ENCODE peak calls at places on chromosomes 13 and 19, in four cellular contexts. E, X, R and Z are unnamed samples.

GRCh38 chr19:4455742-4456565 is 1.6 kb downstream of the UBXN6 start:
- DNase-seq in E (peak; percentile 48), X (no peak), R (peak; percentile 78), Z (peak; percentile 27)

GRCh38 chr19:13758795-13759194 is 5.5 kb upstream of the MRI1 start:
- DNase-seq in E (no peak), X (no peak), R (no peak), Z (no peak)

GRCh38 chr13:76903544-76904162 is 17.4 kb upstream of the KCTD12 start:
- DNase-seq in E (peak; percentile 81), X (no peak), R (peak; percentile 85), Z (no peak)

GRCh38 chr19:46787331-46788100 is 878 bp downstream of the SLC1A5 start:
- DNase-seq in E (peak; percentile 74), X (no peak), R (peak; percentile 74), Z (peak; percentile 82)

GRCh38 chr19:50815443-50815842 is 8.1 kb downstream of the KLK1 start:
- DNase-seq in E (no peak), X (no peak), R (no peak), Z (no peak)

GRCh38 chr19:1691589-1692290 is 39.3 kb upstream of the TCF3 start:
- DNase-seq in E (no peak), X (no peak), R (no peak), Z (no peak)

GRCh38 chr13:76656056-76656455 is 230.1 kb downstream of the KCTD12 start:
- DNase-seq in E (no peak), X (no peak), R (no peak), Z (no peak)

GRCh38 chr19:50221087-50221486 is 17.7 kb downstream of the MYH14 start:
- DNase-seq in E (no peak), X (no peak), R (no peak), Z (no peak)

GRCh38 chr19:6519289-6519688 is 11.5 kb upstream of the TNFSF9 start:
- DNase-seq in E (no peak), X (no peak), R (peak; percentile 74), Z (no peak)

GRCh38 chr13:113098163-113098732 is 7.3 kb upstream of the F7 start:
- DNase-seq in E (no peak), X (no peak), R (peak; percentile 37), Z (no peak)

GRCh38 chr13:75217949-75218348 is 264.0 kb downstream of the TBC1D4 start:
- DNase-seq in E (peak; percentile 35), X (no peak), R (peak; percentile 28), Z (no peak)

GRCh38 chr19:16782719-16783118 is 46.5 kb upstream of the SIN3B start:
- DNase-seq in E (no peak), X (no peak), R (no peak), Z (no peak)

GRCh38 chr19:3365447-3366103 is 808 bp upstream of the NFIC start:
- DNase-seq in E (no peak), X (no peak), R (no peak), Z (peak; percentile 63)

GRCh38 chr19:3908266-3909054 is 24.4 kb upstream of the NMRK2 start:
- DNase-seq in E (no peak), X (no peak), R (no peak), Z (no peak)

GRCh38 chr19:18788782-18789421 is 2.2 kb downstream of the COMP start:
- DNase-seq in E (no peak), X (no peak), R (no peak), Z (no peak)

GRCh38 chr19:18789883-18790565 is 1.1 kb downstream of the COMP start:
- DNase-seq in E (peak; percentile 87), X (no peak), R (no peak), Z (peak; percentile 65)

GRCh38 chr19:18791315-18791678 is 192 bp upstream of the COMP start:
- DNase-seq in E (no peak), X (no peak), R (no peak), Z (no peak)

GRCh38 chr19:18790566-18791314 is at the start of gene COMP:
- DNase-seq in E (peak; percentile 45), X (no peak), R (no peak), Z (no peak)

DNA sequence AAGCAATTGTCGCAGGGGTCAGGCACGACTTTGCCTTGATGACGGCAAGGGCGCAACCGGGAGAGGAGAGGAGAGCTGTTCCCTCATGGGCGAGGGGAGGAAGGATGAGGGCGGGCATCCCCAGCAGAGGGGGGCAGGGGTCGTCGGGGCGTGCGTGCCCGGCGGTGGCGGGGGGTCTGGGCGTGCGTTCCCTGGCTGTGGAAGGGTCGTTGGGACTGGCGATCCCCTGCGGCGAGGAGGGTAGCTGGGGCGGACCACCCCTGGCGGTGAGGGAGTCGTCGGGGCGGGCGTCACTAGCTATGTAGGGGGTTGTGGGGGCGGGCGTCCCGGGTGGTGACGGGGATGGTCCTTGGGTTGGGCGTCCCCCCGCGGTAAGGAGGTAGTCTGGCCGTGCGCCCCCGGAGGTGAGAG is 1.7 kb downstream of the COMP start:
- DNase-seq in E (no peak), X (no peak), R (no peak), Z (no peak)
- H3K9me3 ChIP-seq in E (no peaks in the 10 kb centered on the region), X (no peaks in the 10 kb centered on the region), R (no peaks in the 10 kb centered on the region), Z (no peaks in the 10 kb centered on the region)

GRCh38 chr13:114319441-114319871 is 5.2 kb downstream of the CHAMP1 start:
- DNase-seq in E (no peak), X (no peak), R (peak; percentile 73), Z (peak; percentile 56)
- H3K4me3 ChIP-seq in E (no peak overlapping the region), X (no peak overlapping the region), R (no peak overlapping the region), Z (no peak overlapping the region)

DNA sequence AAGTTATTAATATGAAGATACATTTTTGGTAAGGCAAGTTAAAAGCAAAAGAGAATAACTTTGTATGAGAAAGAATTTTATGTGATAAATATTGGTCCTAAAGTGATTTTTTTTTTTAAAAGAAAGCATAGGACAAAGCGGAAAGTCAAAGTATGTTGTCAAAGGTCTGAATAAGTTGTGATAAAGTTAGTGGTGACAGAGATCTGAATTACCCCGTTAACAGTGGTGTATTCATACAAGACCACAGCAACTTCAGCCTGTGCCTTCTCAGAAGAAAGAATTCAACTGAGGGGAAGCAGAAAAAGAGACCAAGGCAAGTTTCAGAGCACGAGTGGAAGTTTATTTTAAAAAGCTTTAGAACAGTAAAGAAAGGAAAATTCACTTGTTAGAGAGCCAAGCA is 19.0 kb upstream of the ZNF566 start:
- DNase-seq in E (no peak), X (no peak), R (no peak), Z (no peak)
- H3K9me3 ChIP-seq in E (peaks cover 38% of the 10 kb centered on the region), X (peaks cover 67% of the 10 kb centered on the region), R (no peaks in the 10 kb centered on the region), Z (peaks cover 40% of the 10 kb centered on the region)

GRCh38 chr19:28736528-28736927 is 476.4 kb downstream of the UQCRFS1 start:
- DNase-seq in E (no peak), X (no peak), R (peak; percentile 0), Z (no peak)

GRCh38 chr19:28731577-28731976 is 481.4 kb downstream of the UQCRFS1 start:
- DNase-seq in E (no peak), X (no peak), R (no peak), Z (no peak)

GRCh38 chr19:28737526-28737925 is 475.4 kb downstream of the UQCRFS1 start:
- DNase-seq in E (peak; percentile 37), X (no peak), R (no peak), Z (no peak)

GRCh38 chr19:28731113-28731512 is 481.8 kb downstream of the UQCRFS1 start:
- DNase-seq in E (no peak), X (no peak), R (no peak), Z (no peak)

GRCh38 chr19:28737021-28737525 is 475.9 kb downstream of the UQCRFS1 start:
- DNase-seq in E (peak; percentile 35), X (no peak), R (peak; percentile 65), Z (no peak)
- H3K4me3 ChIP-seq in E (no peak overlapping the region), X (peak overlapping the region; percentile 23), R (no peak overlapping the region), Z (no peak overlapping the region)

GRCh38 chr19:56900573-56901097 is 60.1 kb upstream of the PEG3 start:
- DNase-seq in E (no peak), X (no peak), R (no peak), Z (peak; percentile 32)

GRCh38 chr19:56899943-56900342 is 59.4 kb upstream of the PEG3 start:
- DNase-seq in E (no peak), X (no peak), R (no peak), Z (no peak)

DNA sequence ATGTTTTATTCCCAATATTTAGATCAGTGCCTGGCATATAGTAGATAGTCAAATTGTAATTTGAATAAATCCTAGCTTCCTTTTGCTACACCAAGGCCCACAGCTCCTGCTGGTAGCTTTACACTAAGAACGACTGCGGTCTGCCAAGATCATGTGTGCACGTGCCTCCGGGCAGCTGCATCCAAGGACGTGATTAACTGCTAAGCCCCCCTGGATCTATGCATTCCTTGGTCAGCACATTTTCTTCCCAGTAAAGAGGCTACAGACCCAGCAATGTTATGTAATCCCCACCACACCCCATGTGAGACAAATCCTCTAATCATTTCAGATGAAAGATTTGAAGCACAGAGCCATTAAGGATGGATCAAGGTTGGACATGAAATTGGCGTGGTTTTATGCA is 65.1 kb upstream of the PEG3 start:
- DNase-seq in E (no peak), X (no peak), R (no peak), Z (peak; percentile 27)
- H3K9me3 ChIP-seq in E (no peaks in the 10 kb centered on the region), X (no peaks in the 10 kb centered on the region), R (no peaks in the 10 kb centered on the region), Z (no peaks in the 10 kb centered on the region)

GRCh38 chr13:87661471-87661870 is 9.7 kb upstream of the SLITRK5 start:
- DNase-seq in E (no peak), X (no peak), R (peak; percentile 88), Z (no peak)

GRCh38 chr13:87656311-87656710 is 14.9 kb upstream of the SLITRK5 start:
- DNase-seq in E (peak; percentile 20), X (no peak), R (peak; percentile 70), Z (peak; percentile 71)
- H3K4me3 ChIP-seq in E (no peak overlapping the region), X (no peak overlapping the region), R (no peak overlapping the region), Z (no peak overlapping the region)

GRCh38 chr13:39734952-39735351 is 79.5 kb downstream of the COG6 start:
- DNase-seq in E (no peak), X (no peak), R (no peak), Z (no peak)

GRCh38 chr13:39729161-39729560 is 73.7 kb downstream of the COG6 start:
- DNase-seq in E (no peak), X (no peak), R (peak; percentile 72), Z (no peak)
- H3K9me3 ChIP-seq in E (no peaks in the 10 kb centered on the region), X (no peaks in the 10 kb centered on the region), R (no peaks in the 10 kb centered on the region), Z (no peaks in the 10 kb centered on the region)

GRCh38 chr19:40947114-40947513 is 44.0 kb upstream of the CYP2B6 start:
- DNase-seq in E (no peak), X (no peak), R (no peak), Z (no peak)
- H3K4me3 ChIP-seq in E (no peak overlapping the region), X (no peak overlapping the region), R (no peak overlapping the region), Z (no peak overlapping the region)

GRCh38 chr19:44109458-44109857 is 3.7 kb upstream of the ZNF225 start:
- DNase-seq in E (no peak), X (no peak), R (no peak), Z (no peak)

GRCh38 chr19:44113784-44114390 is 688 bp downstream of the ZNF225 start:
- DNase-seq in E (peak; percentile 20), X (no peak), R (no peak), Z (peak; percentile 5)

GRCh38 chr19:44112802-44113137 is 429 bp upstream of the ZNF225 start:
- DNase-seq in E (no peak), X (no peak), R (no peak), Z (no peak)

GRCh38 chr19:44113138-44113783 is at the start of gene ZNF225:
- DNase-seq in E (peak; percentile 98), X (peak; percentile 65), R (peak; percentile 99), Z (peak; percentile 98)

GRCh38 chr19:44111910-44112463 is 1.2 kb upstream of the ZNF225 start:
- DNase-seq in E (peak; percentile 84), X (no peak), R (peak; percentile 92), Z (no peak)
- H3K9me3 ChIP-seq in E (peaks cover 31% of the 10 kb centered on the region), X (peaks cover 32% of the 10 kb centered on the region), R (peaks cover 3% of the 10 kb centered on the region), Z (peaks cover 17% of the 10 kb centered on the region)